ENCODE peak calls at places on chromosomes 6 and 20, in seven cellular contexts. N is mesendoderm, F is neuronal stem cell, V is H9, C is IMR-90, H is H1, K is mesenchymal stem cell. P is an unnamed sample.

GRCh38 chr20:40705413-40705812 is 16.4 kb upstream of the MAFB start:
- DNase-seq in N (no peak), H (no peak), V (no peak), K (no peak), F (no peak), C (no peak), P (no peak)

GRCh38 chr6:136408205-136408604 is 118.6 kb upstream of the BCLAF1 start:
- DNase-seq in V (no peak), N (no peak), C (peak), H (no peak), K (peak), F (no peak), P (no peak)

GRCh38 chr6:144012534-144012933 is 4.5 kb upstream of the PLAGL1 start:
- DNase-seq in C (peak), N (no peak), V (no peak), H (no peak), K (no peak), F (no peak), P (no peak)

GRCh38 chr6:74597840-74598239 is 608.0 kb downstream of the COL12A1 start:
- DNase-seq in N (no peak), H (no peak), F (no peak), V (no peak), C (no peak), K (no peak), P (no peak)

GRCh38 chr20:6524305-6524704 is 243.2 kb upstream of the BMP2 start:
- DNase-seq in H (no peak), V (no peak), F (no peak), N (no peak), C (no peak), K (no peak), P (no peak)

GRCh38 chr6:134714679-134715078 is 235.2 kb downstream of the ALDH8A1 start:
- DNase-seq in K (peak), C (peak), N (no peak), H (no peak), V (no peak), F (no peak), P (peak)

GRCh38 chr6:137044366-137045220 is at the start of gene IL20RA:
- DNase-seq in H (peak), F (peak), K (peak), C (no peak), V (peak), N (peak), P (peak)

GRCh38 chr20:55415567-55416142 is 589.7 kb downstream of the CBLN4 start:
- DNase-seq in K (no peak), N (peak), C (no peak), V (no peak), H (no peak), F (peak), P (peak)

GRCh38 chr6:25556516-25556915 is 95.5 kb upstream of the SCGN start:
- DNase-seq in H (peak), K (peak), F (peak), V (peak), N (peak), C (peak), P (peak)

GRCh38 chr20:59484228-59484627 is 120.1 kb upstream of the PHACTR3 start:
- DNase-seq in F (no peak), N (no peak), H (no peak), C (no peak), K (no peak), V (no peak), P (no peak)

GRCh38 chr6:113995632-113996031 is 24.7 kb upstream of the HDAC2 start:
- DNase-seq in V (peak), N (peak), F (no peak), K (peak), C (peak), H (peak), P (peak)
- H3K9ac ChIP-seq in V (no peak), N (peak), F (no peak), K (peak), C (no peak), H (no peak), P (no peak)

DNA sequence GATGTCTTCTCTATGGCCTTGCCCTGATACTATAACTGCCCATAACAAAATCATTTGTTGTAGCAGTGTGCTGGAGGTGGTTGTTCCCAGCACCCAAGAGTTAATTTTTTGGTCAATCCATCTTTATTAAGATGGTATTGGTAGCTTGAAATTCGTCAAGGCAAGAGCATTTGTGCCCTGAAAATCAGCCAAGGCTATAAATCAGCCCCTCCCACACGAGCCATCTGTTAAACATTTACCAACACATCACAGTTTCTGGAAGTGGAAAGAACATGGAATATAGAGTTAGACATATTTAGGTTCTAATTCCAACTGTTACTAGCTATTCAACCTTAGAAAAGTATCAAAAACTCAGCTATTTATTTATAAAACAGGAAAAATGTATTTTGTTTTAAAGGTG is 888.4 kb upstream of the GJE1 start:
- DNase-seq in F (no peak), N (no peak), V (no peak), K (no peak), H (no peak), C (no peak), P (no peak)
- H3K23ac ChIP-seq in F (no peak), N (no peak), V (no peak), K (no peak), H (no peak), C (no peak), P (no peak)

GRCh38 chr6:38179300-38179699 is 359.8 kb downstream of the ZFAND3 start:
- DNase-seq in V (peak), N (no peak), K (no peak), C (no peak), F (no peak), H (peak), P (no peak)

GRCh38 chr6:38176797-38177751 is 357.5 kb downstream of the ZFAND3 start:
- DNase-seq in N (peak), V (no peak), F (no peak), C (peak), H (no peak), K (no peak), P (no peak)

GRCh38 chr6:38178584-38178886 is 359.0 kb downstream of the ZFAND3 start:
- DNase-seq in H (no peak), N (no peak), C (no peak), V (peak), K (no peak), F (no peak), P (no peak)

GRCh38 chr6:38179794-38180430 is 360.4 kb downstream of the ZFAND3 start:
- DNase-seq in N (no peak), F (no peak), V (peak), H (peak), K (no peak), C (no peak), P (no peak)

DNA sequence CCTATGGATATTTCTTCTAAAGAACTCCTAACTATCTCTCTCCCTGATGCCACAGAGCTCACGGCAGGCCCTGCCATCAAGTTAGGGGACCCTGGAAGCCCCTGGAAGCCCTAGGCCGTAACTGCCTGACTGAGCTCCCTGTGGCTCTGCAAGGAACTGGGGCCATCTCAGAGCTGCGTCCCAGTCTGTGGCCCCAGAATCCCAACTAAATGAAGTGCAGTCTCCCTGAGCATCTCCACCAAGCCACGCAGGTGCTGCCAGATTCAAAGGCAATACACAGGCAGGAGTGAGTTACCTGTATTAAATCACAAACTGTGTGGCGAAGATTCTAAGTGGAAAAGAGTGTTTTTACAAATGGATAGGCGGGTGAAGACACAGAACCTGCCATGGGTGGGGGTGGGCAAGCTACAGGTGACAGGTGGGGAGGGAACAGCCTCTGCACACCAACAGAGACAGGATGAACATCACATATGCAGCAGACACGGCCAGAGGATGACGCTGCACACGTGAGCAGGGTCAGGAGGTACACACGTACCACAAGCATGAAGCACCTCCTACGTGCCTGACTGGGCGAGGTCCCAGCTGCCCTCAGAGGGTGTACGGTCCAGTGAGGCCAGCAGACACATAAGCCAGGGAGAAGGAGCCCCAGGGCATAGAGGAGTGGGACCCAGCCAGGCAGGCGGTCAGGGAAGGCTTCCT is 358.5 kb downstream of the ZFAND3 start:
- DNase-seq in N (no peak), F (no peak), K (no peak), H (no peak), C (no peak), V (no peak), P (no peak)
- H3K18ac ChIP-seq in N (no peak), F (peak), K (no peak), H (no peak), C (no peak), V (peak), P (no peak)

DNA sequence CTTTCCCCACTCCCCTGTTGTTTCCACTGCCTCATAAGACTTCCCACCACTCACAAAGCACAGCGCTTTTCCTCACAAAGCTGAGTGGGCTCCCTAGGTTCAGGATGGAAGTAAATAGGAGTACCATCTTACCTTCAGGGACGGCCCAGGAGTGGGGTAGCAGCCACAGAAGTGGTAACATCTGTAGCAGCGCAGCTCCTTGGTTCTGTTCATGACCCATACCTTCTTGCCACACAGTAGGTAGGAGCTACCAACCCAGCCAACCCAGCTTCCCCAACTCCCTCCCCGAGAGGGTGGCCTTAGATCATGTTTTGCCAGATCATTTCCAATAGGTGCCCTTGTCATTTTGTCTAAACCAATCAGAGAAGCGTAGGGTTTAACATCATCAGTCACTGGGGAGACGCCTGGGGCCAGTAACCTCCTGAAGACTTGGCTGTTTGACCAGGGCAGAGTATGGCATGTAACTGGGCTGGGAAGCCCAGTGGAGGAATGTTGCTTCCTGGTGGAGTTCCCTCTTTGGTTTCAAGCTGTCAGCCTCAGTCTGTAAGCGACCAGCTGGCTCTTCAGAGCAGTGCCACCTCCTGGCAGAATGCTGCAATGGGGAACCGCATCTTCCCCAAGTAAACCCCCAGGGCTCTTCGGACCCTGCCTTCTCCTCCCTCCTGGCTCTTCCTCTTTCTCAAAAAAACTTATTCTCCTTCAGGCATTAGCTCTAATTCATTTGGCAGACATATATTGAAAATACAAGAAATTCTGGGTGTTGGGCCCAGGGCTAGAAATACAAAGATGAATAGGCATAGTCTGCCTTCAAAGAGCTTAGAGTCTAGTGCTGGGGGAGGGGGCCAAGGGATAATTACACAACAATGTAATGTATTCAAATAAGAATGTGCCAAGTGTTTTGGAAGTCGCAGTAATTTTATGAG is at the start of gene HLA-DMA:
- DNase-seq in K (peak), N (peak), H (peak), C (peak), F (peak), V (peak), P (peak)
- H3K9ac ChIP-seq in K (peak), N (peak), H (no peak), C (no peak), F (no peak), V (no peak), P (no peak)

GRCh38 chr6:35128496-35128895 is 12.6 kb downstream of the TCP11 start:
- DNase-seq in F (no peak), C (peak), K (no peak), N (peak), H (no peak), V (no peak), P (no peak)

GRCh38 chr6:35120746-35121145 is 20.4 kb downstream of the TCP11 start:
- DNase-seq in F (no peak), N (no peak), V (no peak), H (no peak), K (no peak), C (no peak), P (peak)

GRCh38 chr6:35124356-35124755 is 16.8 kb downstream of the TCP11 start:
- DNase-seq in K (no peak), V (no peak), C (no peak), N (no peak), F (no peak), H (no peak), P (no peak)
- H3K23ac ChIP-seq in K (no peak), V (no peak), C (no peak), N (no peak), F (no peak), H (no peak), P (no peak)